ENCODE peak calls at places on chromosome 21, in seven cellular contexts. B, L, N, V, K, O and A are unnamed samples.

GRCh38 chr21:38289697-38290096 is 32.9 kb downstream of the KCNJ15 start:
- DNase-seq in B (peak), L (no peak), N (no peak), V (no peak), K (no peak), O (no peak), A (no peak)

GRCh38 chr21:39564200-39564599 is 48.5 kb upstream of the B3GALT5 start:
- DNase-seq in B (no peak), L (no peak), N (no peak), V (no peak), K (no peak), O (peak), A (no peak)

GRCh38 chr21:42376338-42376982 is 10.1 kb upstream of the TFF1 start:
- DNase-seq in B (no peak), L (no peak), N (no peak), V (peak), K (no peak), O (no peak), A (peak)

GRCh38 chr21:38223893-38224540 is 32.8 kb upstream of the KCNJ15 start:
- DNase-seq in B (no peak), L (peak), N (peak), V (no peak), K (no peak), O (no peak), A (peak)

GRCh38 chr21:35989185-35989735 is 71.1 kb downstream of the SETD4 start:
- DNase-seq in B (no peak), L (no peak), N (no peak), V (no peak), K (no peak), O (no peak), A (no peak)

GRCh38 chr21:17451364-17451869 is 61.4 kb upstream of the CXADR start:
- DNase-seq in B (peak), L (no peak), N (no peak), V (no peak), K (no peak), O (peak), A (no peak)

GRCh38 chr21:43325968-43326367 is 101.0 kb downstream of the SIK1 start:
- DNase-seq in B (no peak), L (no peak), N (no peak), V (no peak), K (no peak), O (no peak), A (no peak)

GRCh38 chr21:40618216-40618615 is 228.7 kb downstream of the DSCAM start:
- DNase-seq in B (no peak), L (peak), N (peak), V (no peak), K (no peak), O (no peak), A (no peak)

GRCh38 chr21:28793043-28793442 is 199.6 kb downstream of the LTN1 start:
- DNase-seq in B (no peak), L (no peak), N (peak), V (no peak), K (peak), O (no peak), A (peak)

GRCh38 chr21:19850157-19850556 is 1148.1 kb upstream of the NCAM2 start:
- DNase-seq in B (no peak), L (no peak), N (no peak), V (no peak), K (no peak), O (no peak), A (no peak)

GRCh38 chr21:43312751-43313169 is 114.2 kb downstream of the SIK1 start:
- DNase-seq in B (no peak), L (no peak), N (no peak), V (peak), K (no peak), O (no peak), A (peak)

GRCh38 chr21:15654171-15654570 is 75.6 kb upstream of the USP25 start:
- DNase-seq in B (no peak), L (no peak), N (no peak), V (no peak), K (no peak), O (no peak), A (no peak)

GRCh38 chr21:28066051-28066450 is 926.6 kb downstream of the LTN1 start:
- DNase-seq in B (no peak), L (no peak), N (no peak), V (no peak), K (no peak), O (no peak), A (no peak)

GRCh38 chr21:35850029-35850428 is 210.3 kb downstream of the SETD4 start:
- DNase-seq in B (peak), L (no peak), N (no peak), V (no peak), K (no peak), O (no peak), A (no peak)

GRCh38 chr21:42669069-42669468 is 15.6 kb downstream of the PDE9A start:
- DNase-seq in B (no peak), L (no peak), N (no peak), V (peak), K (no peak), O (no peak), A (peak)

GRCh38 chr21:15558884-15559283 is 170.9 kb upstream of the USP25 start:
- DNase-seq in B (no peak), L (no peak), N (no peak), V (no peak), K (no peak), O (no peak), A (no peak)

GRCh38 chr21:42766756-42767560 is 112.4 kb downstream of the WDR4 start:
- DNase-seq in B (no peak), L (no peak), N (no peak), V (no peak), K (no peak), O (no peak), A (no peak)

GRCh38 chr21:19908386-19908785 is 1089.8 kb upstream of the NCAM2 start:
- DNase-seq in B (no peak), L (no peak), N (no peak), V (no peak), K (no peak), O (no peak), A (no peak)

GRCh38 chr21:41630249-41630648 is 122.3 kb upstream of the TMPRSS2 start:
- DNase-seq in B (peak), L (no peak), N (no peak), V (no peak), K (no peak), O (no peak), A (no peak)

GRCh38 chr21:39121600-39122355 is 61.5 kb downstream of the PSMG1 start:
- DNase-seq in B (no peak), L (no peak), N (no peak), V (no peak), K (no peak), O (no peak), A (no peak)

GRCh38 chr21:35019631-35020032 is 29.5 kb downstream of the RUNX1 start:
- DNase-seq in B (no peak), L (no peak), N (no peak), V (no peak), K (no peak), O (no peak), A (no peak)

GRCh38 chr21:28675265-28676041 is 317.2 kb downstream of the LTN1 start:
- DNase-seq in B (no peak), L (no peak), N (no peak), V (no peak), K (no peak), O (peak), A (no peak)

GRCh38 chr21:36239585-36239984 is 80.4 kb upstream of the MORC3 start:
- DNase-seq in B (no peak), L (no peak), N (no peak), V (no peak), K (no peak), O (no peak), A (no peak)

GRCh38 chr21:36710729-36711048 is 11.8 kb downstream of the SIM2 start:
- DNase-seq in B (no peak), L (peak), N (peak), V (no peak), K (peak), O (no peak), A (peak)

GRCh38 chr21:26572668-26573381 is at the start of gene CYYR1:
- DNase-seq in B (no peak), L (peak), N (peak), V (peak), K (peak), O (no peak), A (peak)

GRCh38 chr21:28337319-28337718 is 655.4 kb downstream of the LTN1 start:
- DNase-seq in B (peak), L (no peak), N (peak), V (no peak), K (peak), O (peak), A (peak)

GRCh38 chr21:41235214-41235613 is 67.3 kb downstream of the BACE2 start:
- DNase-seq in B (no peak), L (no peak), N (no peak), V (no peak), K (no peak), O (no peak), A (no peak)

GRCh38 chr21:17613242-17613676 is 558 bp upstream of the BTG3 start:
- DNase-seq in B (no peak), L (peak), N (no peak), V (no peak), K (no peak), O (peak), A (no peak)

GRCh38 chr21:37870229-37870628 is 46.0 kb downstream of the KCNJ6 start:
- DNase-seq in B (no peak), L (no peak), N (no peak), V (no peak), K (no peak), O (no peak), A (no peak)

GRCh38 chr21:37580690-37581089 is 214.1 kb downstream of the DYRK1A start:
- DNase-seq in B (no peak), L (no peak), N (no peak), V (no peak), K (no peak), O (no peak), A (no peak)

GRCh38 chr21:43585514-43585913 is 73.8 kb downstream of the HSF2BP start:
- DNase-seq in B (no peak), L (no peak), N (no peak), V (no peak), K (no peak), O (no peak), A (no peak)

GRCh38 chr21:37130971-37131370 is 57.9 kb downstream of the TTC3 start:
- DNase-seq in B (no peak), L (no peak), N (no peak), V (no peak), K (no peak), O (no peak), A (no peak)

GRCh38 chr21:33434770-33435360 is 31.7 kb downstream of the IFNGR2 start:
- DNase-seq in B (peak), L (no peak), N (no peak), V (no peak), K (no peak), O (peak), A (no peak)

GRCh38 chr21:33430858-33431257 is 27.6 kb downstream of the IFNGR2 start:
- DNase-seq in B (no peak), L (no peak), N (no peak), V (no peak), K (no peak), O (no peak), A (no peak)

GRCh38 chr21:33432496-33432895 is 29.3 kb downstream of the IFNGR2 start:
- DNase-seq in B (no peak), L (no peak), N (no peak), V (no peak), K (no peak), O (peak), A (no peak)

GRCh38 chr21:33433001-33433400 is 29.8 kb downstream of the IFNGR2 start:
- DNase-seq in B (no peak), L (no peak), N (no peak), V (no peak), K (no peak), O (no peak), A (no peak)

DNA sequence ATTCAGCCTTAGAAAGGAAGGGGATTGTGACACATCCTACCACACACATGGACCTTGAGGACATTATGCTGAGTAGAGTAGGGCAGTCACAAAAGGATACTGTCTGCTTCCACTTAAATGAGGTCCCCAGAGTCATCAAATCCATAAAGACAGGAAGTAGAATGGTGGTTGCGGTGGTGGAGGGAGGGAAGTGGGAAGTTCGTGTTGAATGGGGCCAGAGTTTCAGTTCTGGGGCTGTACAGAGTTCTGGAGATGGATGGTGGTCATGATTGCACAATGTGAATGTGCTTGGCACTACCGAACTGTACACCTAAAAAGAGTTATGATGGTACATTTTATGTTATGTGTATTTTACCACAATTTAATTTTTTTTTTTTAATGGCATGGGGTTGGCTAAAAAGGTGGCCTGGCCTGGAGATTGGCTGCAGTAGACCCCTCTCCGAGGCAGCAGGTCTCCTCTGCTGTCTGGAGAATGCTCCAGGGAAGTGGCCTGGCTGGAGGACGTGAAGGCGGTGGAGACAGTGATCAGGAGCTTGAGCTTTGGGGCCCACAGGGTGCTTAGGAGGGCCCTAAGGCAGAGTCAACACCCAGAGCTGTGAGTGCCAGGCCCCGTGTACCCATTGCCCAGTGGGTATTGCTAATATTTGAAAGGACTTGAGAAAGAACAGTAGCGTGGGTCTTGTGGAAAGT is 30.4 kb downstream of the IFNGR2 start:
- DNase-seq in B (no peak), L (no peak), N (no peak), V (no peak), K (no peak), O (no peak), A (no peak)
- H3K27ac ChIP-seq in B (peak), L (no peak), N (no peak), V (no peak), K (no peak), O (peak), A (no peak)

GRCh38 chr21:31566611-31567010 is 92.9 kb upstream of the SOD1 start:
- DNase-seq in B (no peak), L (no peak), N (no peak), V (no peak), K (no peak), O (no peak), A (peak)
- H3K27ac ChIP-seq in B (no peak), L (no peak), N (no peak), V (no peak), K (no peak), O (no peak), A (no peak)

GRCh38 chr21:44800971-44801467 is 601 bp downstream of the UBE2G2 start:
- DNase-seq in B (no peak), L (no peak), N (peak), V (no peak), K (peak), O (peak), A (peak)
- H3K27ac ChIP-seq in B (peak), L (no peak), N (no peak), V (no peak), K (peak), O (no peak), A (peak)

GRCh38 chr21:14382486-14382834 is 486 bp downstream of the HSPA13 start:
- DNase-seq in B (no peak), L (no peak), N (no peak), V (no peak), K (no peak), O (peak), A (peak)

DNA sequence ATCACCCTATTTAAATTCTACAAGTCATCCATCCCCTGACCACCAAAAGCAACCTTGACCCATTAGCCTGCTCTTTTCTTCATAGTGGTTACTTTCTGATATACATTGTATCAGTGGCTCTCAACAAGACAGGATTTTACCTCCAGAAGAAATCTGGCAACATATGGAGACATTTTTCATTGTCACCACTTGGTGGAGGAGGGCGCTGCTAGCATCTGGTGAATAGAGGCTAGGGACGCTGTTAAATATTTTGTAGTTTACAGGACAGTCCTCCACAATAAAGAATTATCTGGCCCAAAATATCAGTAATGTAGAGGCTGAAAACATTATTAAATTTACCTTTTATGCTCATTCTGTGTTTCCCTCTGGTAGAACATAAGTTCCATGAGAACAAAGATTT is 6.1 kb downstream of the HSPA13 start:
- DNase-seq in B (no peak), L (no peak), N (no peak), V (no peak), K (no peak), O (no peak), A (peak)
- H3K27ac ChIP-seq in B (no peak), L (no peak), N (no peak), V (no peak), K (no peak), O (no peak), A (no peak)

GRCh38 chr21:45590246-45590725 is 48.0 kb upstream of the SLC19A1 start:
- DNase-seq in B (no peak), L (no peak), N (peak), V (peak), K (peak), O (no peak), A (peak)
- H3K27ac ChIP-seq in B (no peak), L (no peak), N (no peak), V (no peak), K (no peak), O (no peak), A (no peak)

GRCh38 chr21:30083120-30083945 is 83.3 kb downstream of the CLDN17 start:
- DNase-seq in B (no peak), L (no peak), N (peak), V (peak), K (no peak), O (no peak), A (peak)
- H3K27ac ChIP-seq in B (no peak), L (no peak), N (no peak), V (peak), K (no peak), O (no peak), A (peak)